ENCODE peak calls at places on chromosomes 13 and 19, in four cellular contexts. Z is GM12878, E is HepG2, G is SK-N-SH. J is an unnamed sample.
A peak's percentile ranks its signal among the peaks of the same experiment; 100 is the strongest.

GRCh38 chr13:38763446-38764381 is 76.8 kb downstream of the FREM2 start:
- DNase-seq in G (peak; percentile 36), E (peak; percentile 16), Z (no peak), J (peak; percentile 1)

GRCh38 chr19:52170863-52171320 is 529 bp downstream of the ZNF836 start:
- DNase-seq in G (peak; percentile 58), Z (no peak), E (no peak), J (no peak)

GRCh38 chr19:38736413-38737280 is 7.6 kb downstream of the CAPN12 start:
- DNase-seq in Z (peak; percentile 17), G (peak; percentile 93), E (no peak), J (peak; percentile 83)

GRCh38 chr19:39407644-39408391 is 1.2 kb downstream of the ZFP36 start:
- DNase-seq in E (no peak), G (no peak), Z (no peak), J (no peak)

GRCh38 chr13:79637086-79637763 is 156.3 kb downstream of the NDFIP2 start:
- DNase-seq in Z (no peak), G (no peak), E (no peak), J (no peak)

GRCh38 chr13:51502206-51502651 is 49.4 kb upstream of the INTS6 start:
- DNase-seq in Z (peak; percentile 65), E (no peak), G (no peak), J (no peak)

GRCh38 chr13:38582133-38582532 is 104.7 kb upstream of the FREM2 start:
- DNase-seq in G (peak; percentile 20), Z (no peak), E (peak; percentile 47), J (peak; percentile 2)

GRCh38 chr13:40161008-40161694 is 505.3 kb downstream of the FOXO1 start:
- DNase-seq in G (no peak), Z (no peak), E (no peak), J (no peak)

GRCh38 chr19:40358773-40359172 is 10.3 kb downstream of the PLD3 start:
- DNase-seq in G (no peak), E (no peak), Z (peak; percentile 76), J (no peak)

GRCh38 chr13:19961924-19962323 is 3.4 kb downstream of the ZMYM2 start:
- DNase-seq in Z (no peak), E (no peak), G (no peak), J (no peak)

GRCh38 chr13:90032841-90033493 is 1314.5 kb upstream of the MIR17HG start:
- DNase-seq in Z (no peak), G (no peak), E (no peak), J (no peak)

GRCh38 chr13:99004931-99005330 is 27.1 kb upstream of the DOCK9 start:
- DNase-seq in G (no peak), E (no peak), Z (no peak), J (no peak)

GRCh38 chr13:55439450-55439849 is 1701.3 kb upstream of the PRR20A start:
- DNase-seq in G (no peak), E (no peak), Z (no peak), J (no peak)

GRCh38 chr13:111474136-111475002 is 153.9 kb downstream of the TEX29 start:
- DNase-seq in E (peak; percentile 18), G (peak; percentile 75), Z (no peak), J (peak; percentile 58)

GRCh38 chr19:13953021-13953531 is 767 bp downstream of the DCAF15 start:
- DNase-seq in E (no peak), G (no peak), Z (no peak), J (peak; percentile 35)

GRCh38 chr19:4474504-4475136 is 2.5 kb downstream of the HDGFL2 start:
- DNase-seq in Z (no peak), G (peak; percentile 95), E (no peak), J (no peak)

GRCh38 chr19:38784224-38784623 is 4.8 kb upstream of the LGALS7B start:
- DNase-seq in G (no peak), Z (no peak), E (peak; percentile 63), J (peak; percentile 81)

GRCh38 chr13:36418022-36418805 is 14.1 kb upstream of the CCNA1 start:
- DNase-seq in G (no peak), E (no peak), Z (peak; percentile 32), J (no peak)

GRCh38 chr13:40143559-40143958 is 488.1 kb downstream of the COG6 start:
- DNase-seq in Z (no peak), E (no peak), G (no peak), J (no peak)

GRCh38 chr13:44417876-44418275 is 44.3 kb downstream of the SERP2 start:
- DNase-seq in Z (no peak), E (no peak), G (no peak), J (no peak)

GRCh38 chr19:35260694-35261304 is 8.0 kb upstream of the USF2 start:
- DNase-seq in G (no peak), E (no peak), Z (no peak), J (no peak)

DNA sequence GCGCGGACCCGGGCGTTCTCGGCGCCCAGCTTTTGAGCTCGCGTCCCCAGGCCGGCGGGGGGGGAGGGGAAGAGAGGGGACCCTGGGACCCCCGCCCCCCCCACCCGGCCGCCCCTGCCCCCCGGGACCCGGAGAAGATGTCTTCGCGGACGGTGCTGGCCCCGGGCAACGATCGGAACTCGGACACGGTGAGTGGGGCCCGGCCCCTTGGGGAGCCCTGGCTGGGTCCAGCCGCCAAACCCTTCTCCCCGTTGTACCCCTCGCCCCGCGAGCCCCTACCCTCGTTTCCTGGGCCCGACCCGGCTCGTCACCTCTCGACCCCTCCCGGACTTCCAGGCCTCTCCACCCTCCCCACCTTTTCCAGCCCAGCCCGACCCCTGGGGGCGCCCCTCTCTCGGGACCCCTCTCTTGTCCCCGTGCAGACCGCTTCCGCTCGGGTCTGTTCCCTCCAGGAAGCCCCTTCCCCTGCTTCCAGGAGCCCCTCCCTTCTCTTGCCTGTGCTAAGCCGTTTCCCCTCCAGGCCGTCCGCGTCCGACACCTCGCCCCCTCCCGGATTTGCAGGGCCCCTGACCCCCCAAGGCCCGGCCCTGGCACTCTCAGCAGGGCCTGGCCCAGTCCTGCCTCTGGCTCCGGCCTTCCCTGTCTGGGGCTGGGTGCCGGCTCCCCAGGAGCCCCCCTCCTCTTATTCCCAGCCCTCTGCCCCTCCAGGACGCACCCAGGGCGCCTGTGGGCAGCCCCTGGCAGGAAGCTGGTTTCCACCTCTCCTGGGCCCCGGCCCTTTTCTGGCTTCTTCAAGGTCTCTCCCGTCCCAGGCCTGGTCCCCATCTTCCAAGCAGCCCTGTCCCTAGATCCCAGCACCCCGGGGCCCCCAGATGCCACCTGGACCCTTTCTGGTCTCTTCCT is 632 bp downstream of the MARK4 start:
- DNase-seq in Z (no peak), G (peak; percentile 77), E (no peak), J (no peak)
- TF ChIP-seq PBX3 in Z (no peak), G (no peak), E (no peak), J (no peak)

DNA sequence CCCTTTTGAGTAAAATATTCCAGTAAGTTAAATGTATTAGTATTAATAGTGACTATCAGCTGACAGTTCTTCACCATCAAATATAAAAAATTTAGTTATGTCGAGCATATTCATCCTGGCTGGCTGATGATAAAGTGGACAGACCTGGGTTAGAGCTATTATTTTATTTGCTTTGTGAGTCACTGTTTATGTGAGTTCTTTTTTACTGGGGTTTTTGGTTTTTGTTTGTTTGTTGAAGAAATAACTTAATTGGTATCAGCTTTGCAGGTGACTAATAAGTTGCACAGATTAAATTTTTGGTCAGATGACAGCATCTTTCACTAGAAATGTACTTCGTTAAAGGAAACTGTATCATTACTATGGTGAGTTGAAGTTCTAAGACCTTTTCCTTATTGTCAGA is 224.7 kb downstream of the GGACT start:
- DNase-seq in E (no peak), Z (no peak), G (no peak), J (peak; percentile 27)
- TF ChIP-seq PBX3 in E (no peak), Z (no peak), G (no peak), J (no peak)

DNA sequence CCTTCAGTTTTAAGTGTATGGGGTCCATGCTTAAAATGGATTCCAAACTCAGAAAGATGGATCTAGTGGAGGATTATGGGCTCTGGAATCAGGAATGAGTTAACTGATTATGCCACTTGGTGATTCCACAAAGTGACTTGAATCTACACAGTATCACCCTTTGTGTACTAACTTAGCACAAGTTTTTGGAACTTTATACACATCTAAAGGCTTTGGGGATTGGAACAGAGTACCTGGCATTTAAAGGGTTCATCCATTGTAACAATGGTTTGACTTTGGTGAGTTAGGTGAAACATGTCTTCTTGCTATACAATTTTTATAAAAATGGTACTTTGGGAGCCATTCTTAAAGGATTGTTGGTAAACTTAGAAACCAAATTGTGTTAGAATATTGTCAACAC is 1.1 kb downstream of the RPL21 start:
- DNase-seq in Z (no peak), E (no peak), G (no peak), J (no peak)
- TF ChIP-seq PBX3 in Z (no peak), E (no peak), G (no peak), J (no peak)

GRCh38 chr13:70835349-70835748 is 727.1 kb upstream of the KLHL1 start:
- DNase-seq in E (no peak), Z (no peak), G (peak; percentile 14), J (no peak)
- TF ChIP-seq PBX3 in E (no peak), Z (no peak), G (no peak), J (no peak)

GRCh38 chr13:46352810-46353209 is 34.2 kb downstream of the RUBCNL start:
- DNase-seq in E (no peak), G (no peak), Z (no peak), J (no peak)
- TF ChIP-seq PBX3 in E (no peak), G (no peak), Z (no peak), J (no peak)

J was measured in A549.